ENCODE peak calls at places on chromosomes 4 and X, in ten cellular contexts. H is T follicular helper cell; W is activated CD8-positive, alpha-beta memory T cell treated with anti-CD3 and anti-CD28 coated beads, Interleukin-2, amount 50 U/mL, for 4 hours; T is GM23338; V is retina; P is fibroblast of mammary gland; J is activated CD4-positive, alpha-beta T cell treated with anti-CD3 and anti-CD28 coated beads, Interleukin-2, amount 50 U/mL, for 48 hours; B is C1 segment of cervical spinal cord; R is NCI-H446 treated with DMSO at 0.1 percent for 48 hours; S is hippocampal formation. N is an unnamed sample.

GRCh38 chr4:149574973-149575372 is 240.7 kb downstream of the IQCM start:
- DNase-seq in V (no peak), B (no peak), S (no peak), W (no peak), J (no peak), R (no peak), P (no peak), T (no peak), H (no peak), N (no peak)

GRCh38 chr4:102608190-102608589 is 107.0 kb downstream of the NFKB1 start:
- DNase-seq in J (no peak), H (no peak), S (no peak), B (no peak), T (no peak), P (peak), R (no peak), V (no peak), W (no peak), N (no peak)

GRCh38 chrX:46324166-46324565 is 221.1 kb downstream of the ZNF674 start:
- DNase-seq in W (no peak), V (no peak), H (no peak), T (no peak), R (no peak), P (no peak), B (no peak), S (no peak), J (no peak), N (no peak)

GRCh38 chr4:10173039-10173753 is 56.6 kb upstream of the WDR1 start:
- DNase-seq in R (no peak), W (no peak), B (no peak), J (no peak), S (no peak), P (peak), T (no peak), H (no peak), V (no peak), N (no peak)

GRCh38 chr4:59936566-59936965 is 1263.6 kb upstream of the ADGRL3 start:
- DNase-seq in V (no peak), R (no peak), P (no peak), T (no peak), J (no peak), S (no peak), H (no peak), B (no peak), W (no peak), N (no peak)

GRCh38 chrX:31057691-31058090 is 14.2 kb downstream of the FTHL17 start:
- DNase-seq in B (no peak), W (no peak), V (no peak), J (peak), S (no peak), H (no peak), P (no peak), T (no peak), R (no peak), N (no peak)

GRCh38 chrX:11437642-11438379 is 144.6 kb downstream of the AMELX start:
- DNase-seq in S (no peak), P (peak), J (no peak), H (no peak), W (no peak), V (no peak), T (no peak), B (no peak), R (no peak), N (no peak)

GRCh38 chr4:7610841-7611240 is 176.1 kb upstream of the PSAPL1 start:
- DNase-seq in S (no peak), R (no peak), V (no peak), W (no peak), H (no peak), T (no peak), B (no peak), J (no peak), P (no peak), N (no peak)

GRCh38 chr4:176001171-176002006 is 64.3 kb upstream of the WDR17 start:
- DNase-seq in T (peak), P (peak), B (peak), W (no peak), J (no peak), S (peak), R (no peak), H (no peak), V (peak), N (peak)

GRCh38 chr4:118765399-118765798 is 70.5 kb downstream of the SEC24D start:
- DNase-seq in P (peak), S (no peak), V (no peak), R (peak), B (no peak), W (no peak), H (no peak), J (no peak), T (no peak), N (no peak)

GRCh38 chrX:102546818-102547493 is 30.4 kb upstream of the TMSB15A start:
- DNase-seq in V (peak), S (no peak), T (no peak), J (peak), P (no peak), H (no peak), R (no peak), W (no peak), B (no peak), N (no peak)

GRCh38 chr4:166675411-166675810 is 558.9 kb downstream of the SPOCK3 start:
- DNase-seq in J (no peak), B (no peak), T (no peak), V (no peak), S (no peak), P (peak), H (no peak), R (no peak), W (no peak), N (no peak)

GRCh38 chr4:84277923-84278322 is 221.2 kb downstream of the NKX6-1 start:
- DNase-seq in T (no peak), V (no peak), S (no peak), H (no peak), W (no peak), R (no peak), B (no peak), P (no peak), J (no peak), N (no peak)

N was measured in amygdala.